ENCODE peak calls at places on chromosome 21, in ten cellular contexts. X is PC-3, Z is IMR-90, G is left lung, J is endodermal cell, Y is GM23338, O is psoas muscle, L is fibroblast of lung, M is cardiac muscle cell, F is transverse colon. V is an unnamed sample.

GRCh38 chr21:26801524-26801923 is 43.7 kb downstream of the ADAMTS1 start:
- DNase-seq in L (peak; percentile 96), Y (no peak), M (no peak), X (no peak), O (no peak), J (no peak), Z (peak; percentile 94), G (no peak), F (no peak), V (peak; percentile 84)

GRCh38 chr21:32364387-32364786 is 28.4 kb downstream of the URB1 start:
- DNase-seq in Z (no peak), G (no peak), M (no peak), Y (no peak), F (peak; percentile 63), L (peak; percentile 9), O (no peak), X (no peak), J (no peak), V (no peak)

GRCh38 chr21:21690068-21690665 is 692.0 kb downstream of the NCAM2 start:
- DNase-seq in Z (no peak), M (no peak), L (no peak), G (no peak), X (no peak), F (no peak), J (no peak), Y (no peak), O (no peak), V (no peak)

GRCh38 chr21:14046401-14046800 is 164.4 kb downstream of the LIPI start:
- DNase-seq in Z (peak; percentile 17), L (no peak), J (no peak), O (no peak), G (no peak), M (no peak), Y (no peak), F (no peak), X (no peak), V (no peak)

GRCh38 chr21:14569868-14570267 is 23.8 kb upstream of the SAMSN1 start:
- DNase-seq in G (no peak), J (no peak), M (no peak), L (no peak), X (no peak), Z (no peak), O (no peak), Y (no peak), F (no peak), V (no peak)

GRCh38 chr21:46368533-46369285 is 44.8 kb downstream of the PCNT start:
- DNase-seq in O (no peak), J (no peak), G (peak; percentile 38), L (no peak), M (no peak), Z (no peak), Y (no peak), X (no peak), F (no peak), V (no peak)

GRCh38 chr21:17352937-17353655 is 159.7 kb upstream of the CXADR start:
- DNase-seq in G (no peak), J (no peak), Z (no peak), Y (no peak), O (no peak), X (no peak), F (no peak), M (no peak), L (no peak), V (no peak)

GRCh38 chr21:34528131-34528561 is 16.1 kb upstream of the KCNE1 start:
- DNase-seq in J (no peak), M (no peak), Y (no peak), Z (peak; percentile 51), F (no peak), L (peak; percentile 58), G (no peak), X (no peak), O (no peak), V (no peak)

GRCh38 chr21:43866233-43866632 is 1.2 kb downstream of the AGPAT3 start:
- DNase-seq in Y (peak; percentile 59), F (peak; percentile 58), G (peak; percentile 75), O (peak; percentile 72), M (peak; percentile 39), X (peak; percentile 50), J (peak; percentile 68), Z (peak; percentile 57), L (peak; percentile 60), V (no peak)

GRCh38 chr21:43867936-43868335 is 2.9 kb downstream of the AGPAT3 start:
- DNase-seq in F (no peak), Z (no peak), L (no peak), X (no peak), Y (no peak), M (no peak), G (no peak), O (no peak), J (no peak), V (no peak)

GRCh38 chr21:43866659-43867331 is 1.8 kb downstream of the AGPAT3 start:
- DNase-seq in J (no peak), M (no peak), L (no peak), Y (no peak), Z (no peak), F (peak; percentile 82), X (peak; percentile 46), O (no peak), G (peak; percentile 83), V (no peak)

GRCh38 chr21:43868461-43868860 is 3.4 kb downstream of the AGPAT3 start:
- DNase-seq in F (no peak), Y (no peak), X (peak; percentile 60), J (no peak), O (no peak), G (peak; percentile 61), Z (no peak), L (no peak), M (no peak), V (no peak)

DNA sequence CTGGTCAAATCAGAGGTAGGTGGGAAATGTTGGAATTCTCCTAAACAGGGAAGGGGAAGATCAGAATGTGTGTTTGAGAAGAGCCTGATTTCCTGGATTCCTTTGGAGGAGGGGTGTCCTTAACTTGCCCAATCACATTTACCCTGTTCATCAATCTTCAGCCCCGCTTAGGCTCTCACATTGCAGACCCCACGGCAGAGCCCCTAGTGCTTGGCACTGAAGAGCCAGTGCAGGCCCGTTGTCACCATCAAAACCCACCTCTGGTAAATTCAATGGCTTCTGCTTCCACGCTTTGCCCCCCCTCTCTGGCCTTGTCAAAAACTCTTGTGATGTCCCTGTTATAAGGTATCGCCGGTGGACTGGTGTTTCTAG is 2.3 kb downstream of the AGPAT3 start:
- DNase-seq in F (no peak), L (no peak), G (no peak), O (no peak), J (no peak), Z (no peak), M (no peak), X (no peak), Y (peak; percentile 27), V (no peak)
- H3K4me3 ChIP-seq in F (peak overlapping the region; percentile 88), L (peak overlapping the region; percentile 71), G (no peak overlapping the region), O (peak overlapping the region; percentile 90), J (no peak overlapping the region), Z (no peak overlapping the region), M (no peak overlapping the region), X (peak overlapping the region; percentile 87), Y (no peak overlapping the region), V (no peak overlapping the region)

DNA sequence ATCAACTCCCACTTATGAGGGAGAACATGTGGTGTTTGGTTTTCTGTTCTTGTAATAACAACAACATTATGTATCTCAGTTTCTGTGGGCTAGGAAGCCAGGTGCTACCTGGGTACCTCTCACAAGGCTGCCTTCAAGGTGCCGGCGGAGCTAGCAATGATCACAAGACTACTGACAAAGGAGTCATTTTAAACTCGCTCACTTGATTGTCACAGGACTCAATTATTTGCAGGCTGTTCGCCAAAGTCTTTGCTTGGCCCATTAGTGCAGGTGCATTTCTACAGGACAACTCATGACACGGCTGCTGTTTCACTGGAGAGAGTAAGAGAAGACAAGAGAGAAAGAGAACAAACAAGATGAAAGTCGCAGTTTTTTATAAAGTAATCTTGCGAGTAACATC is 1237.4 kb upstream of the TMPRSS15 start:
- DNase-seq in F (no peak), G (no peak), M (no peak), X (no peak), J (no peak), O (no peak), Y (peak; percentile 2), Z (no peak), L (no peak), V (no peak)
- TF ChIP-seq CTCF in F (no peak), G (no peak), M (no peak), X (no peak), J (no peak), O (no peak), Y (no peak), Z (no peak), L (no peak), V (no peak)

DNA sequence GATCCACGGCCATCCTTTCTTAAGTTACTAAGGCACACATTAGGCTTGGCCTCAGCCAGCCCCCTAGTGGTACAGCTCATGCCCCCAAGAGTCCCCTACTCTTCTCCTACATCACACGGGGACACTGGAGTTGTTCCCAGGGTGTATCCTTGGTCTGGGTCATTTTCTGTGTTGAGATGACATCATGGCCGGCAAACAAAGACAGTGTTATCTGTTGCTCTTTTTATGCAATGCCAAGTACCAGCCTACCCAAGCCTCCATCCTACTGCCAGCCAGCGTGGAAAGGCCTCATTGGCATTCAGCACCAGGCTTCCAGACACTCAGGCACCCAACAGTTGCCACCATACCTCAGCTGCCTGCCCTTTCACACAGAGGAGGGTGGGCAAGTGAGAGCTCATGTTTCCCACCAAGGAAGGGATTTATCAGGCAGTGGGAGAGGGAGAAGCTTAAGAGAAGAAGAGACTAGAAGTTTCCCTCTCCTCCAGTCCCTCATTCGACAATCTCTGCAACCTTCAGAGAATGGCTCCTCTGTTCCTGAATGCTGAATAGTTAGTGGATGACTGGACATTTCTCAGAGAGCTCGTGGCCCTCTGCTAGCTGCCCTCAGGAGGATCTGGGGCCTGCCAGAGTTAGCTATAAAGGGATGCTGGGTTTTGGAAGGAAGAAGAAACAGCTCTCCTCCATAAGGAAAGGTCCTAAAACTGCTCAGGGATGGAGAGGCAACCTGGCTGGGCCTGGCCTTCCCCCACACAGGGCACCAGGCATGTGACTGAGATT is 17.7 kb downstream of the CBR1 start:
- DNase-seq in L (no peak), G (no peak), Z (peak; percentile 23), O (no peak), F (no peak), X (no peak), Y (peak; percentile 73), M (no peak), J (peak; percentile 63), V (no peak)
- H3K27ac ChIP-seq in L (no peak overlapping the region), G (no peak overlapping the region), Z (no peak overlapping the region), O (peak overlapping the region; percentile 38), F (no peak overlapping the region), X (no peak overlapping the region), Y (no peak overlapping the region), M (no peak overlapping the region), J (no peak overlapping the region), V (no peak overlapping the region)

DNA sequence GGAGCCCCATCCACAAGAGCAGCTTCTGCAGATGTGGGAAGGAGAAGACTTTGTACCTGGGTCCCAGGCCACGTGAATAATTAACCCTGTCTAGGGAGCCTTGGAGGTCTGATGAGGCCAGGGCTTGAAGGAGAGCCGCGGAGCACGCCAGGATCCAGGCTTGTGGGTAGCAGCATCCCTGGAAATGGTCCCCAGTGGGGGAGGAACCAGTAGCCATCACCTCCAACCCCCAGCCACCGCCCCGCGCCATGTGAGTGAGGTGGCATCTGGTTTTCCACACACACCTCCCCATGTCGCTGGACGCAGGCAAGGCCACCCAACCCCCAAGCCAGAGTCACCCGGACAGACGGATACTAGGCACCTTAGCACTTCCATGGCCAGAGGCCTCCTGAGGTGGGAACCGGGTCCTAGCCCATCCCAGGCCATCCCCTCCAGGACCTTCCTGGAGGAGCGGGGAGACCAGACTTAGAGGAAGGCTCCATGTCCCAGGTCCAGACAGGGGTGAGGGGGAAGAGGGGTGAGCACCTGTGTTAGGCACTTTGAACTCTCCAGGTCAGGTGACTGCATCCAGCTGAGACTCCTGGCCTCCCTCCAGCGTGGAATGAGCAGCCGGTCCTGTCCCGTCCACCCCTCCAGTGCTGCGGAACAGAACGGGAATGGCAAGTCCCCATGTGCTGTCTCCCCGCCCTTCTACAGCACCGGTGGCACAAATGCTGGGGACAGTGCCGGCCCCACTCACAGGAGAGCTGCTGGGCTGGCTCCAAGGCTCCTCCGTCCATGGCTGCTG is 53.2 kb downstream of the RIPK4 start:
- DNase-seq in G (no peak), J (no peak), X (no peak), Z (no peak), M (no peak), L (no peak), O (peak; percentile 24), F (peak; percentile 55), Y (no peak), V (no peak)
- H3K4me3 ChIP-seq in G (no peak overlapping the region), J (peak overlapping the region; percentile 76), X (no peak overlapping the region), Z (no peak overlapping the region), M (no peak overlapping the region), L (no peak overlapping the region), O (no peak overlapping the region), F (no peak overlapping the region), Y (no peak overlapping the region), V (no peak overlapping the region)